ENCODE peak calls at places on chromosomes 7 and 10, in five cellular contexts. H is spleen, J is right cardiac atrium, R is cardiac muscle cell, F is neural progenitor cell. X is an unnamed sample. For H3K9me3, the result is how much of the 10 kb centered on the place peaks cover.

GRCh38 chr7:40200791-40201190 is 66.0 kb downstream of the SUGCT start:
- DNase-seq in R (peak), F (no peak), H (no peak), J (no peak), X (no peak)

GRCh38 chr10:128263891-128264688 is 137.9 kb upstream of the MKI67 start:
- DNase-seq in J (peak), F (peak), R (peak), H (no peak), X (no peak)

GRCh38 chr7:15042285-15042684 is 139.7 kb upstream of the DGKB start:
- DNase-seq in J (no peak), H (no peak), R (no peak), F (no peak), X (no peak)

GRCh38 chr10:12966067-12966466 is 35.4 kb downstream of the CCDC3 start:
- DNase-seq in R (no peak), F (no peak), J (no peak), H (no peak), X (no peak)

GRCh38 chr10:7901261-7901660 is 83.0 kb downstream of the TAF3 start:
- DNase-seq in F (no peak), J (no peak), R (no peak), H (no peak), X (no peak)

GRCh38 chr10:123507298-123507697 is 158.9 kb upstream of the GPR26 start:
- DNase-seq in F (no peak), J (no peak), H (no peak), R (no peak), X (no peak)

GRCh38 chr7:155374276-155375252 is 76.9 kb downstream of the INSIG1 start:
- DNase-seq in F (peak), H (no peak), J (no peak), R (no peak), X (no peak)

GRCh38 chr10:124627851-124628675 is 116.1 kb downstream of the FAM53B start:
- DNase-seq in J (peak), R (no peak), F (no peak), H (no peak), X (no peak)

GRCh38 chr7:12714436-12714737 is 27.0 kb downstream of the ARL4A start:
- DNase-seq in J (no peak), H (no peak), R (no peak), F (no peak), X (no peak)

GRCh38 chr7:107025449-107026103 is 18.9 kb upstream of the PRKAR2B start:
- DNase-seq in H (no peak), F (no peak), R (peak), J (no peak), X (no peak)

GRCh38 chr10:23156447-23157150 is 35.5 kb upstream of the PTF1A start:
- DNase-seq in R (no peak), F (no peak), H (no peak), J (no peak), X (no peak)

GRCh38 chr10:1923586-1923985 is 186.3 kb upstream of the ADARB2 start:
- DNase-seq in H (no peak), R (no peak), J (no peak), F (no peak), X (no peak)

GRCh38 chr7:75969182-75969581 is 25.2 kb downstream of the TMEM120A start:
- DNase-seq in J (peak), H (peak), R (no peak), F (no peak), X (peak)

GRCh38 chr7:111384065-111384891 is 178.0 kb downstream of the IMMP2L start:
- DNase-seq in J (peak), R (peak), H (no peak), F (no peak), X (no peak)

GRCh38 chr7:148021507-148022045 is 569.0 kb upstream of the C7orf33 start:
- DNase-seq in R (no peak), J (no peak), F (peak), H (no peak), X (no peak)

GRCh38 chr7:92402920-92403759 is 44.1 kb upstream of the GATAD1 start:
- DNase-seq in F (peak), H (no peak), R (peak), J (no peak), X (no peak)

GRCh38 chr10:119320981-119321380 is 113.6 kb downstream of the GRK5 start:
- DNase-seq in R (no peak), F (no peak), J (no peak), H (no peak), X (no peak)

GRCh38 chr10:33327750-33328149 is 6.7 kb downstream of the NRP1 start:
- DNase-seq in F (peak), J (no peak), R (peak), H (no peak), X (no peak)

GRCh38 chr10:95742962-95743535 is 12.9 kb upstream of the ENTPD1 start:
- DNase-seq in F (no peak), H (no peak), R (no peak), J (no peak), X (no peak)

GRCh38 chr7:100867040-100867795 is at the start of gene TRIP6:
- DNase-seq in R (peak), H (peak), F (peak), J (peak), X (peak)

GRCh38 chr7:41679566-41679965 is 23.3 kb downstream of the INHBA start:
- DNase-seq in J (no peak), H (no peak), R (no peak), F (no peak), X (no peak)

GRCh38 chr10:22478555-22479334 is 133.4 kb downstream of the SPAG6 start:
- DNase-seq in J (no peak), H (no peak), F (no peak), R (no peak), X (no peak)

GRCh38 chr7:12961910-12962309 is 274.5 kb downstream of the ARL4A start:
- DNase-seq in J (no peak), H (no peak), R (no peak), F (peak), X (no peak)

GRCh38 chr10:48932831-48933670 is 6.6 kb downstream of the LRRC18 start:
- DNase-seq in R (no peak), F (no peak), H (no peak), J (no peak), X (no peak)

GRCh38 chr10:48655426-48656240 is 29.0 kb upstream of the WDFY4 start:
- DNase-seq in F (no peak), R (peak), J (peak), H (peak), X (peak)

GRCh38 chr7:94250984-94251383 is 143.7 kb upstream of the COL1A2 start:
- DNase-seq in R (no peak), J (no peak), H (no peak), F (no peak), X (no peak)

GRCh38 chr10:78844956-78845355 is 223.8 kb upstream of the ZMIZ1 start:
- DNase-seq in J (no peak), R (no peak), H (no peak), F (no peak), X (no peak)

GRCh38 chr10:23384364-23384763 is 39.8 kb upstream of the C10orf67 start:
- DNase-seq in F (no peak), J (no peak), R (peak), H (no peak), X (no peak)

GRCh38 chr10:124005991-124006392 is 87.4 kb downstream of the CHST15 start:
- DNase-seq in R (no peak), H (peak), F (no peak), J (no peak), X (no peak)

GRCh38 chr7:111895049-111895448 is 311.1 kb downstream of the DOCK4 start:
- DNase-seq in J (no peak), F (no peak), H (no peak), R (no peak), X (no peak)

GRCh38 chr7:34011017-34011680 is 105.8 kb downstream of the BMPER start:
- DNase-seq in H (no peak), F (no peak), R (peak), J (no peak), X (no peak)

GRCh38 chr7:88312061-88312663 is 5.5 kb upstream of the STEAP4 start:
- DNase-seq in H (no peak), F (no peak), R (peak), J (peak), X (peak)

GRCh38 chr10:72063703-72064391 is 24.5 kb downstream of the SPOCK2 start:
- DNase-seq in R (no peak), J (no peak), H (no peak), F (no peak), X (no peak)

GRCh38 chr7:80095545-80095944 is 39.1 kb upstream of the GNAI1 start:
- DNase-seq in F (no peak), R (peak), J (no peak), H (no peak), X (no peak)

GRCh38 chr7:27179503-27180430 is 5.3 kb downstream of the HOXA11 start:
- DNase-seq in H (peak), J (peak), R (peak), F (peak), X (peak)

GRCh38 chr10:131846224-131847101 is 54.3 kb upstream of the PPP2R2D start:
- DNase-seq in R (no peak), J (peak), H (peak), F (no peak), X (peak)

GRCh38 chr7:5064391-5065106 is 18.9 kb downstream of the RBAK start:
- DNase-seq in J (no peak), F (no peak), H (no peak), R (no peak), X (no peak)

GRCh38 chr10:106076496-106076895 is 1088.0 kb downstream of the SORCS1 start:
- DNase-seq in R (no peak), H (no peak), F (no peak), J (no peak), X (no peak)

GRCh38 chr7:43430412-43430811 is 152.5 kb upstream of the STK17A start:
- DNase-seq in H (no peak), R (no peak), J (no peak), F (no peak), X (no peak)

DNA sequence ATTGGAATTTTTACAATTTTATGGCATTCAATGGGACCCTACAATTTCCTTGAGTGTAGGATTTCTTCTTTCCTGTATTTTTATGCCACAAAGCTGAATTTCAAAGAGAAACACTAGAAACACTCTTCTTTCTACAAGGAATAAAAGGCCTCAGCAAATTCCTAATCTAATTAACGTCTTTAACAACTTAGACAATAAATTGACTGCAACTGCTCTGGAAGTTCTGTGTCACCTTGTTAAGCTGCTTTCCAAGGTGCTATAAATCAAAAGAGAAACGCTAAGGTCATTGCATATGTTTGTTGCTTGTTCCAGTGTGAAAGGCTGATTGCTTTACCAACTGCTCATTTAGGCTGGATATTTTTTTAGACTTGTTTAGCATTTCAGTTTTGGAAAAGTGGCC is 182.2 kb downstream of the POLR1F start:
- DNase-seq in F (peak), J (no peak), H (no peak), R (no peak), X (no peak)
- H3K9me3 ChIP-seq in F (under half), J (under half), H (under half), R (under half), X (under half)

GRCh38 chr10:116729243-116729642 is 13.1 kb downstream of the HSPA12A start:
- DNase-seq in H (no peak), F (no peak), J (no peak), R (no peak), X (no peak)

GRCh38 chr10:116728526-116729096 is 13.8 kb downstream of the HSPA12A start:
- DNase-seq in H (no peak), F (no peak), J (no peak), R (peak), X (no peak)

GRCh38 chr10:116733566-116733965 is 8.8 kb downstream of the HSPA12A start:
- DNase-seq in J (no peak), H (no peak), R (no peak), F (no peak), X (no peak)

GRCh38 chr10:116730464-116731260 is 11.7 kb downstream of the HSPA12A start:
- DNase-seq in H (no peak), J (no peak), F (no peak), R (no peak), X (no peak)

DNA sequence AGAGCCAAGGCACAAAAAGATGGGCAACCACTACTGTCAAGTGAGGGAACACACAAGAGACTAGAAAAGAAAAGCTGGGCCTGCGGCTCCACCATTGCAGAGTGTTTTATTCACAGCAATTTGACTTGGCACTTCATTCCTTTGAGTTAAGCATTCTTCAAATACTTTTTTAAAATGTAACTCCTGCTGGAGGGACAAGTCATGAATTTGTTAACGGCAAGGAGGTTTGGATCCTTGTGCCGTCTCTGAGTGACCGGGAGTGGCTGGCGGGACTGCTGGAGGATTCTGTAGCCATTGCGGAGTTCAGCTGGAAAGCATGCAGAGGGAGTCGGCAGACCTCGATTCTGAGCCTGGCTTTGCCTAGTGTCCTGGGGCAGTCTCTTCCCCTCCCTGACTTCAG is 9.8 kb downstream of the HSPA12A start:
- DNase-seq in R (no peak), J (no peak), H (no peak), F (no peak), X (no peak)
- H3K27ac ChIP-seq in R (no peak), J (peak), H (no peak), F (no peak), X (peak)

DNA sequence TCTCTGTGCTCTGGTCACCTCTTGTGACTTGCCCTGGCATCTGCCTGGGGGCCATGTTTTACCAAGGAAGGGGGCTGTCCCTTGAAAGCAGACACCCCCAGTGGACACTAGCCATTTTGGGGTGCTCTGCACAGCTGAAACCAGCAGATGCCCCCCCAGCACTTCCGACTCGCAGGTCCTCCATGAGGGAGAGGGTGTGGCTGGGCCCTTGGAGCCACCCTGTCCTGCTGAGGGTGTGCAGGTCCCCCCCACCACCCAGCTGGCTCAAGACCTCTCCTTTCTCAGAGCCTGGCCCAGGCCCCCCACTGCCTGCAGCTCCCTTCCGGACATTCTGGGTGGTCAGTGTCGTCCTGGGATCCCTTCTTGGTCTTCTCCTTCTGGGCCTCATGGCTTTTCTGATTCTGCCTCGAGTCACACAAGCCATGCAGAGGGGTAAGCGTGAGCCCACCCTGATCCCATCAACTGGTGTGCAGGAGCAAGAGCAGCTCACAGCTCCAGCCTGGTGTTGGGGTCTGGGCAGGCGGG is 12.3 kb downstream of the SCART1 start:
- DNase-seq in J (no peak), R (no peak), F (no peak), H (no peak), X (no peak)
- H3K9me3 ChIP-seq in J (under half), R (under half), F (under half), H (under half), X (under half)

GRCh38 chr7:149490083-149490482 is 7.5 kb downstream of the ZNF746 start:
- DNase-seq in J (no peak), H (no peak), F (no peak), R (no peak), X (peak)

GRCh38 chr7:149493366-149493765 is 4.2 kb downstream of the ZNF746 start:
- DNase-seq in R (no peak), J (no peak), H (no peak), F (no peak), X (no peak)

GRCh38 chr7:149494738-149495368 is 2.8 kb downstream of the ZNF746 start:
- DNase-seq in J (no peak), H (no peak), R (peak), F (no peak), X (no peak)

GRCh38 chr7:149489391-149490024 is 8.1 kb downstream of the ZNF746 start:
- DNase-seq in F (peak), R (no peak), J (no peak), H (no peak), X (no peak)
- H3K27ac ChIP-seq in F (no peak), R (no peak), J (no peak), H (no peak), X (no peak)

GRCh38 chr7:63042730-63043511 is 955.7 kb upstream of the ZNF722 start:
- DNase-seq in F (no peak), J (no peak), R (no peak), H (no peak), X (no peak)

GRCh38 chr7:63039882-63040281 is 958.8 kb upstream of the ZNF722 start:
- DNase-seq in H (no peak), J (no peak), F (no peak), R (no peak), X (no peak)

GRCh38 chr7:63040336-63040735 is 958.3 kb upstream of the ZNF722 start:
- DNase-seq in F (no peak), R (no peak), J (no peak), H (no peak), X (no peak)

GRCh38 chr7:63041786-63042185 is 956.9 kb upstream of the ZNF722 start:
- DNase-seq in R (no peak), H (no peak), F (no peak), J (no peak), X (no peak)

DNA sequence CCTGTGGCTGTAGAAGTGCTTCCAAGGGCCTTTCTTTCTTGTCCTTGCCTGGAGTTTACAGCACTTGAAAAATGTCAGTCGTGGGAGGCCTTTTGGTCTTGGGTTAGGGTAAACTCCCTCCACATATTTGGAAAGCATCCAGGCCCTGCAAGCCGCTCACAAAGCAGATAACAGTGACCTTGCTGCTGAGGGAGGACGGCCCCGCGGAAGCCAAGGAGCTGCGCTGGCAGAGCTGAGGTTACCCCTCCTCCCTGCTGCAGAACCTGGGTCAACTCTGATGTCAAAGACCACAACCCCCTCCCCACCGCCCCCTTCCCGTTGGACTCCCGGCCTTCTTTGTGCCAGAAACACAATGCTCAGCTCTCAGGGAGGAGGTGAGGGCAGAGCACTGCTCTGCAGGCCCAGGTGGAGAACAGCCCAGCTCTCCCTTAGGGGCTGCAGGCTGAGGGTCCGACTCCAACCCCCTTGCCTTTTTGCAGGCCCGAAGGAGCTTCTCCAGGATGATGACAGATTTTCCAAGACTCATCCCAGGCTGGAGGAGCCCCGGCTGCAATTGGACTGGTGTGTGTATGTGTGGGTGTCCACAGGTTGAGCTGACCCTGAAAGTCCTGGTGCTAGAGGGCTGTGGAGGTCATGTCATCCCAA is 957.6 kb upstream of the ZNF722 start:
- DNase-seq in R (no peak), H (no peak), J (no peak), F (no peak), X (no peak)
- H3K9me3 ChIP-seq in R (under half), H (half or more), J (under half), F (half or more), X (under half)

DNA sequence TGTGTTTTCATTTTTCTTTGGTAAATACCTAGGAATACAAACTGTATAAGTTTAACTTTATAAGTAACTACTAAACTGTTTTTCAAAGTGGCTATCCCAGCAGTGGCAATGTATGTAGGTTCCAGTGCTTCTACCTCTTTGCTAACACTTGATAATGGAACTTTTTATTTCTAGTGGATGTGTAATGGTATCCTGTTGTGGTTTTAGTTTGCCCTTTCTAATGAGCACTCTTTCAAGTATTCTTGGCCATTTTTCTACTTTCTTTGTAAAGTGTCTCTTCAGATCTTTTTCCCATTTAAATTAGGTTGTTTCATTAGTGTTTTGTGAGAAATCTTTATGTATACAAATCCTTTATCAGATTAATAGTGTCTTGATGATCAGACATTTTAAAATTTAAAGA is 4.6 kb downstream of the KIF20B start:
- DNase-seq in F (no peak), J (no peak), H (no peak), R (peak), X (no peak)
- H3K27ac ChIP-seq in F (no peak), J (no peak), H (no peak), R (no peak), X (no peak)

GRCh38 chr7:157692156-157693011 is 355.6 kb downstream of the DNAJB6 start:
- DNase-seq in H (peak), R (no peak), F (peak), J (no peak), X (peak)
- H3K9me3 ChIP-seq in H (under half), R (under half), F (under half), J (under half), X (under half)

DNA sequence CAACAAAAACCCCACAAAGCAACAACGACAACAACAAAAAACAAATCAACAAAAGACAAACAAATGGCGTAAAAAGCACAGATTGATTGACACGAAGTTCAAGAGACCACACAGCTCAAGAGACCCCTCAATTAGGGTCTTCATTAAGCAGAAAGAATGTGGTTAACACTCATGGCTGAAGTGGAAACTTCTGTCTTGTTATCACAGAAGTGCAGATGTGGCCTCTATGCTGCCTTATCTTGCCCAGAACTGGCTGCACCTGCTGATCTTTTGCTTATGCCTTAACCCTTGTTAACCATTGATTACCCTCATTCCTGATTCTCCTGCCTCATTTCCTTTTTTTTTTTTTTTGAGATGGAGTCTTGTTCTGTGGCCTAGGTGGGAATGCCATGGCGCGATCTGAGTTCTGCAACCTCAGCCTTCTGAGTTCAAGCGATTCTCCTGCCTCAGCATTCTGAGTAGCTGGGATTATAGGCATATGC is 3.5 kb upstream of the DAGLB start:
- DNase-seq in J (no peak), R (no peak), F (no peak), H (no peak), X (no peak)
- H3K27ac ChIP-seq in J (no peak), R (no peak), F (no peak), H (no peak), X (no peak)

X was measured in aorta.